ENCODE peak calls at places on chromosomes 16 and 17, in six cellular contexts. W is KBM-7; E is effector memory CD8-positive, alpha-beta T cell; R is GM10248; U is activated naive CD8-positive, alpha-beta T cell treated with anti-CD3 and anti-CD28 coated beads for 36 hours; L is KG1. D is an unnamed sample.

GRCh38 chr17:260944-261343 is 79.5 kb upstream of the DOC2B start:
- DNase-seq in U (no peak), W (no peak), E (no peak), L (no peak), R (no peak), D (no peak)

GRCh38 chr16:4511441-4512082 is 27.0 kb downstream of the CDIP1 start:
- DNase-seq in W (peak; percentile 72), E (no peak), R (no peak), L (no peak), U (no peak), D (peak; percentile 17)

GRCh38 chr16:57042157-57043111 is 49.9 kb upstream of the CPNE2 start:
- DNase-seq in U (peak; percentile 90), W (peak; percentile 38), L (no peak), R (peak; percentile 85), E (peak; percentile 65), D (no peak)

GRCh38 chr16:2515180-2515803 is 1.5 kb downstream of the ATP6V0C start:
- DNase-seq in E (no peak), W (peak; percentile 56), R (no peak), L (no peak), U (no peak), D (peak; percentile 41)

GRCh38 chr17:50944054-50944901 is 78.1 kb upstream of the TOB1 start:
- DNase-seq in W (peak; percentile 64), L (peak; percentile 54), R (peak; percentile 71), U (peak; percentile 84), E (peak; percentile 71), D (peak; percentile 52)

GRCh38 chr17:77279448-77280303 is 138.9 kb downstream of the SEC14L1 start:
- DNase-seq in E (no peak), L (no peak), R (no peak), W (no peak), U (no peak), D (no peak)

GRCh38 chr16:56985288-56985961 is 3.9 kb upstream of the NLRC5 start:
- DNase-seq in E (no peak), L (no peak), R (no peak), W (no peak), U (no peak), D (no peak)

GRCh38 chr17:30454635-30455034 is 22.6 kb upstream of the GOSR1 start:
- DNase-seq in L (no peak), U (no peak), R (no peak), W (no peak), E (no peak), D (no peak)

GRCh38 chr17:36674278-36674650 is 72.9 kb downstream of the MRM1 start:
- DNase-seq in W (no peak), E (peak; percentile 27), U (peak; percentile 35), L (no peak), R (no peak), D (no peak)

GRCh38 chr17:55149485-55149884 is 115.3 kb upstream of the HLF start:
- DNase-seq in W (no peak), E (no peak), R (no peak), L (no peak), U (no peak), D (no peak)

GRCh38 chr17:4735825-4736651 is 3.6 kb upstream of the ZMYND15 start:
- DNase-seq in L (no peak), R (no peak), E (no peak), U (no peak), W (peak; percentile 78), D (peak; percentile 50)

GRCh38 chr16:88804552-88805339 is 1.2 kb downstream of the CDT1 start:
- DNase-seq in U (peak; percentile 67), W (no peak), R (peak; percentile 41), L (no peak), E (no peak), D (no peak)

GRCh38 chr16:27362570-27363245 is 39.3 kb upstream of the IL21R start:
- DNase-seq in E (no peak), R (no peak), U (no peak), W (no peak), L (no peak), D (no peak)

D was measured in AML-193.